ENCODE peak calls at places on chromosomes 13 and 19, in six cellular contexts. B, G, Q, J, V and I are unnamed samples.
A peak's percentile ranks its signal among the peaks of the same experiment; 100 is the strongest.

GRCh38 chr13:30341815-30342570 is 34.6 kb upstream of the KATNAL1 start:
- DNase-seq in V (peak; percentile 76), B (peak; percentile 89), Q (peak; percentile 89), J (peak; percentile 99), G (peak; percentile 94), I (no peak)

GRCh38 chr13:100280681-100281080 is 191.8 kb downstream of the PCCA start:
- DNase-seq in Q (peak; percentile 69), J (peak; percentile 38), G (no peak), V (no peak), B (no peak), I (no peak)

GRCh38 chr19:46471116-46471733 is at the start of gene PNMA8A:
- DNase-seq in Q (no peak), G (peak; percentile 93), J (peak; percentile 84), V (peak; percentile 20), B (peak; percentile 74), I (no peak)

GRCh38 chr19:39329948-39330347 is 5.9 kb downstream of the GMFG start:
- DNase-seq in J (no peak), G (no peak), B (no peak), V (no peak), Q (no peak), I (no peak)

GRCh38 chr13:101219609-101220265 is 196.6 kb downstream of the NALCN start:
- DNase-seq in B (no peak), V (no peak), Q (no peak), G (no peak), J (no peak), I (no peak)

GRCh38 chr13:71864981-71865857 is 1.8 kb downstream of the DACH1 start:
- DNase-seq in B (peak; percentile 32), G (peak; percentile 63), Q (peak; percentile 1), J (no peak), V (no peak), I (no peak)

GRCh38 chr19:31235806-31236205 is 113.4 kb downstream of the TSHZ3 start:
- DNase-seq in J (no peak), Q (no peak), G (no peak), V (no peak), B (no peak), I (no peak)

GRCh38 chr19:32252333-32252669 is 93.1 kb upstream of the ZNF507 start:
- DNase-seq in B (no peak), Q (no peak), J (no peak), G (no peak), V (no peak), I (no peak)

GRCh38 chr19:40589723-40590429 is 11.3 kb upstream of the LTBP4 start:
- DNase-seq in G (no peak), V (no peak), J (no peak), B (no peak), Q (no peak), I (no peak)

GRCh38 chr13:112446867-112447266 is 70.7 kb downstream of the SPACA7 start:
- DNase-seq in B (no peak), J (no peak), V (no peak), G (no peak), Q (no peak), I (no peak)

GRCh38 chr13:84574851-84575250 is 692.6 kb upstream of the SLITRK1 start:
- DNase-seq in B (no peak), Q (no peak), G (no peak), V (no peak), J (peak; percentile 39), I (no peak)

GRCh38 chr13:34513526-34513925 is 428.5 kb upstream of the NBEA start:
- DNase-seq in J (peak; percentile 20), G (no peak), V (no peak), Q (no peak), B (no peak), I (no peak)

GRCh38 chr19:45767410-45767880 is 1.6 kb downstream of the SIX5 start:
- DNase-seq in V (peak; percentile 84), G (peak; percentile 88), B (peak; percentile 81), Q (peak; percentile 81), J (peak; percentile 92), I (no peak)

GRCh38 chr19:47095707-47096704 is 17.6 kb downstream of the ZC3H4 start:
- DNase-seq in Q (peak; percentile 93), B (peak; percentile 77), G (no peak), V (peak; percentile 79), J (peak; percentile 48), I (no peak)

GRCh38 chr19:50794778-50795664 is 4.8 kb downstream of the ACP4 start:
- DNase-seq in B (no peak), V (no peak), Q (no peak), J (peak; percentile 34), G (no peak), I (no peak)

GRCh38 chr19:56333506-56333905 is 18.9 kb upstream of the ZSCAN5A start:
- DNase-seq in V (no peak), Q (peak; percentile 40), B (no peak), J (peak; percentile 75), G (no peak), I (no peak)

GRCh38 chr19:53908933-53909415 is at the start of gene CACNG7:
- DNase-seq in G (no peak), V (no peak), Q (no peak), J (no peak), B (no peak), I (no peak)

GRCh38 chr13:98821372-98822237 is 69.1 kb upstream of the SLC15A1 start:
- DNase-seq in V (no peak), G (no peak), J (peak; percentile 83), B (no peak), Q (no peak), I (no peak)

GRCh38 chr13:101523732-101524131 is 71.3 kb downstream of the ITGBL1 start:
- DNase-seq in Q (peak; percentile 77), V (peak; percentile 62), G (peak; percentile 85), J (peak; percentile 94), B (no peak), I (no peak)

GRCh38 chr19:18418725-18419194 is 438 bp upstream of the SSBP4 start:
- DNase-seq in G (peak; percentile 81), Q (no peak), B (no peak), V (no peak), J (peak; percentile 79), I (no peak)

GRCh38 chr13:90336507-90336906 is 1011.0 kb upstream of the MIR17HG start:
- DNase-seq in B (no peak), G (no peak), Q (peak; percentile 46), J (no peak), V (no peak), I (no peak)

GRCh38 chr13:46894534-46894906 is 2.3 kb downstream of the HTR2A start:
- DNase-seq in J (peak; percentile 72), V (no peak), G (no peak), Q (no peak), B (no peak), I (no peak)

GRCh38 chr19:18496167-18496979 is 25.5 kb downstream of the ELL start:
- DNase-seq in J (peak; percentile 91), B (peak; percentile 33), V (no peak), G (no peak), Q (peak; percentile 90), I (no peak)

GRCh38 chr19:13103961-13104847 is 1.5 kb upstream of the LYL1 start:
- DNase-seq in G (peak; percentile 82), Q (no peak), B (peak; percentile 79), V (no peak), J (peak; percentile 52), I (peak; percentile 57)

GRCh38 chr13:75418997-75419396 is 63.0 kb downstream of the TBC1D4 start:
- DNase-seq in G (no peak), B (no peak), J (peak; percentile 42), V (no peak), Q (no peak), I (no peak)

GRCh38 chr19:4354897-4355296 is 11.5 kb downstream of the MPND start:
- DNase-seq in J (no peak), B (no peak), Q (no peak), G (no peak), V (no peak), I (no peak)

GRCh38 chr19:16435238-16435911 is 36.4 kb downstream of the EPS15L1 start:
- DNase-seq in V (no peak), G (peak; percentile 79), B (peak; percentile 40), J (peak; percentile 92), Q (peak; percentile 64), I (no peak)
- H3K4me1 ChIP-seq in V (peaks cover 36% of the 10 kb centered on the region), G (peaks cover 11% of the 10 kb centered on the region), B (peaks cover 45% of the 10 kb centered on the region), J (peaks cover 14% of the 10 kb centered on the region), Q (peaks cover 20% of the 10 kb centered on the region), I (peaks cover 14% of the 10 kb centered on the region)

GRCh38 chr19:48867119-48867921 is 1.1 kb downstream of the PLEKHA4 start:
- DNase-seq in Q (no peak), J (peak; percentile 27), V (no peak), B (no peak), G (no peak), I (no peak)
- H3K4me3 ChIP-seq in Q (peak overlapping the region; percentile 55), J (peak overlapping the region; percentile 69), V (no peak overlapping the region), B (peak overlapping the region; percentile 58), G (peak overlapping the region; percentile 66), I (peak overlapping the region; percentile 38)

GRCh38 chr13:41054919-41055619 is 6.2 kb upstream of the WBP4 start:
- DNase-seq in Q (no peak), G (no peak), V (no peak), J (peak; percentile 32), B (no peak), I (no peak)
- H3K4me1 ChIP-seq in Q (peaks cover 13% of the 10 kb centered on the region), G (peaks cover 9% of the 10 kb centered on the region), V (peaks cover 89% of the 10 kb centered on the region), J (peaks cover 51% of the 10 kb centered on the region), B (peaks cover 98% of the 10 kb centered on the region), I (peaks cover 47% of the 10 kb centered on the region)

DNA sequence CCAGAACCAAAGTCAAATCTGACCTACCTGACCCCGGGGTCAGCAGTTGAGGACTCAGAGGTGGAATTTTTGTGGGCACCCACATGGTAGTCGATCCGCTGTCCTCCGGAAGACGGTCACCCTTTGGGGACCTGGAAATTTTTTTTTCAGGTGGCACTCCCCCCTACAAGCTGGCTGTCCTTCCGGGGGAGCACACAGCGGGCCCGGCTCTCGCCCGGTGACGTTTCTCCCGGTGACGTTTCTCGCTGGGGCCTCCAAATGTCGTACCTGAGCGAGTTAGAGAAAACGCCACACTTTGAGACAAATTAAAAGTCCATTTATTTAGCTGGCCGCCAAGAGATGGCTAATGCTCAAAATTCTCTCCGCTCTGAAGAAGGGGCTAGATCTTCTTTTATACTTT is 48.8 kb downstream of the ZFP14 start:
- DNase-seq in B (no peak), Q (no peak), V (no peak), G (no peak), J (no peak), I (no peak)
- H3K4me3 ChIP-seq in B (peak overlapping the region; percentile 87), Q (no peak overlapping the region), V (no peak overlapping the region), G (no peak overlapping the region), J (peak overlapping the region; percentile 88), I (peak overlapping the region; percentile 71)

GRCh38 chr19:6229216-6229913 is 50.4 kb downstream of the MLLT1 start:
- DNase-seq in J (no peak), Q (no peak), B (no peak), V (no peak), G (no peak), I (no peak)
- H3K4me1 ChIP-seq in J (peaks cover 27% of the 10 kb centered on the region), Q (peaks cover 32% of the 10 kb centered on the region), B (peaks cover 63% of the 10 kb centered on the region), V (peaks cover 25% of the 10 kb centered on the region), G (peaks cover 8% of the 10 kb centered on the region), I (peaks cover 60% of the 10 kb centered on the region)

DNA sequence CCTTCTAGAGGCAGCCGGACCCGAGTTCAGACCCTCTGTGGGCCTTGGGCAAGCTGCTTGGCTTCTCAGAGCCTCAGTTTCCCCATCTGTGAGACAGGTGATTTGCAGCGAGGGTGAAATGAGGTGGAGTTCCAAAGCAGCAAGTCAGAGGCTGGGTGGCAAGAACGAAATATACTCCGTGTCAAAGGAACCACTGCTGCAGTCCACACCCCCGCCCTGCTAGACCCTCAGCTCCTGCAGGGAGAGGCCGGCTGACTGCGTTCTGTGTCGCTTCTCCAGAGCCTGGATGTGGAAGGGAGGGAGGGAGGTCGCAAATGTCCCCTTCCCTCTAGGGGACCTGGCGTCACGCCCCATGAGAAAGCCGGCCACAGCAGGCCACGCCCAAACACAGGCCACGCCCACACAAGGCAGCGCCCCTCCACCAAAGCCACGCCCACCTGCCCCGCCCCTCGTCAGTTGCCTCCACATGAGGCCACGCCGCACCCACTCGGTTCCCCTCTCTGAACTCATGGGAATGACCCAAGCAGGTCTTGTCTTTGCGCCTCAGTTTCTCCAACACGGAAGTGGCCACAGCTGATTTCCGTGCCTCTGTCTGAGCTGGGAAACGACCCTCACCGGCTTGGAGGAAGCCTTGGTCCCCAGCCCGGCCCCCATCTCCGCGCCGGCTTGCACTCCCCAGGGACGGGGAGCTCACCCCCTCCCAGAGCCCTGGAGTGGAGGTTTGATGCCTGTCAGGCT is 38.3 kb upstream of the TCF3 start:
- DNase-seq in Q (peak; percentile 28), G (no peak), J (peak; percentile 43), B (no peak), V (no peak), I (no peak)
- H3K4me3 ChIP-seq in Q (no peak overlapping the region), G (no peak overlapping the region), J (no peak overlapping the region), B (no peak overlapping the region), V (no peak overlapping the region), I (no peak overlapping the region)